ENCODE peak calls at places on chromosomes 4 and X, in ten cellular contexts. One of them, this sample, is unnamed.
A peak's percentile ranks its signal among the peaks of the same experiment; 100 is the strongest.

GRCh38 chr4:40662962-40663604 is 33.4 kb upstream of the RBM47 start:
- DNase-seq in HepG2: peak; percentile 68
- DNase-seq in transverse colon: no peak
- DNase-seq in esophagus muscularis mucosa: no peak
- DNase-seq in suprapubic skin: no peak
- DNase-seq in GM12878: peak; percentile 82
- DNase-seq in upper lobe of left lung: no peak
- DNase-seq in K562: no peak
- DNase-seq in sigmoid colon: no peak
- DNase-seq in H1: no peak
- DNase-seq in this sample: no peak

GRCh38 chr4:74433541-74434172 is 11.3 kb upstream of the AREG start:
- DNase-seq in sigmoid colon: no peak
- DNase-seq in K562: peak; percentile 45
- DNase-seq in H1: no peak
- DNase-seq in esophagus muscularis mucosa: no peak
- DNase-seq in transverse colon: no peak
- DNase-seq in upper lobe of left lung: no peak
- DNase-seq in GM12878: no peak
- DNase-seq in suprapubic skin: no peak
- DNase-seq in HepG2: peak; percentile 69
- DNase-seq in this sample: no peak

GRCh38 chrX:133390647-133391046 is 24.6 kb downstream of the GPC4 start:
- DNase-seq in H1: no peak
- DNase-seq in transverse colon: peak; percentile 11
- DNase-seq in HepG2: no peak
- DNase-seq in K562: no peak
- DNase-seq in suprapubic skin: no peak
- DNase-seq in upper lobe of left lung: no peak
- DNase-seq in sigmoid colon: no peak
- DNase-seq in GM12878: no peak
- DNase-seq in esophagus muscularis mucosa: no peak
- DNase-seq in this sample: peak; percentile 49

GRCh38 chr4:1615786-1616573 is 68.1 kb downstream of the FAM53A start:
- DNase-seq in esophagus muscularis mucosa: no peak
- DNase-seq in H1: no peak
- DNase-seq in transverse colon: no peak
- DNase-seq in HepG2: no peak
- DNase-seq in K562: no peak
- DNase-seq in suprapubic skin: no peak
- DNase-seq in upper lobe of left lung: peak; percentile 85
- DNase-seq in GM12878: no peak
- DNase-seq in sigmoid colon: no peak
- DNase-seq in this sample: no peak

GRCh38 chr4:15794432-15794831 is 16.3 kb downstream of the CD38 start:
- DNase-seq in transverse colon: no peak
- DNase-seq in sigmoid colon: no peak
- DNase-seq in suprapubic skin: no peak
- DNase-seq in GM12878: no peak
- DNase-seq in K562: no peak
- DNase-seq in esophagus muscularis mucosa: peak; percentile 37
- DNase-seq in upper lobe of left lung: no peak
- DNase-seq in H1: no peak
- DNase-seq in HepG2: no peak
- DNase-seq in this sample: no peak

GRCh38 chr4:168842186-168842585 is 167.9 kb downstream of the CBR4 start:
- DNase-seq in suprapubic skin: no peak
- DNase-seq in H1: no peak
- DNase-seq in GM12878: no peak
- DNase-seq in esophagus muscularis mucosa: no peak
- DNase-seq in K562: no peak
- DNase-seq in HepG2: no peak
- DNase-seq in sigmoid colon: no peak
- DNase-seq in upper lobe of left lung: no peak
- DNase-seq in transverse colon: no peak
- DNase-seq in this sample: no peak

GRCh38 chr4:114025176-114025777 is 45.8 kb upstream of the ARSJ start:
- DNase-seq in H1: no peak
- DNase-seq in GM12878: peak; percentile 33
- DNase-seq in suprapubic skin: no peak
- DNase-seq in upper lobe of left lung: no peak
- DNase-seq in esophagus muscularis mucosa: no peak
- DNase-seq in HepG2: peak; percentile 5
- DNase-seq in transverse colon: peak; percentile 62
- DNase-seq in sigmoid colon: no peak
- DNase-seq in K562: no peak
- DNase-seq in this sample: no peak

GRCh38 chr4:40395908-40396806 is 61.0 kb downstream of the CHRNA9 start:
- DNase-seq in transverse colon: peak; percentile 57
- DNase-seq in H1: no peak
- DNase-seq in esophagus muscularis mucosa: no peak
- DNase-seq in HepG2: peak; percentile 43
- DNase-seq in suprapubic skin: no peak
- DNase-seq in upper lobe of left lung: no peak
- DNase-seq in GM12878: no peak
- DNase-seq in K562: no peak
- DNase-seq in sigmoid colon: peak; percentile 72
- DNase-seq in this sample: peak; percentile 94

GRCh38 chr4:22170353-22170752 is 221.8 kb upstream of the KCNIP4 start:
- DNase-seq in esophagus muscularis mucosa: no peak
- DNase-seq in HepG2: no peak
- DNase-seq in GM12878: no peak
- DNase-seq in sigmoid colon: no peak
- DNase-seq in K562: no peak
- DNase-seq in suprapubic skin: no peak
- DNase-seq in transverse colon: no peak
- DNase-seq in H1: no peak
- DNase-seq in upper lobe of left lung: no peak
- DNase-seq in this sample: no peak

GRCh38 chr4:158374318-158374717 is 147.4 kb upstream of the RXFP1 start:
- DNase-seq in esophagus muscularis mucosa: no peak
- DNase-seq in H1: no peak
- DNase-seq in HepG2: no peak
- DNase-seq in upper lobe of left lung: no peak
- DNase-seq in suprapubic skin: no peak
- DNase-seq in GM12878: no peak
- DNase-seq in K562: no peak
- DNase-seq in sigmoid colon: no peak
- DNase-seq in transverse colon: no peak
- DNase-seq in this sample: no peak

GRCh38 chr4:157217708-157218107 is 2.8 kb upstream of the GRIA2 start:
- DNase-seq in esophagus muscularis mucosa: no peak
- DNase-seq in suprapubic skin: no peak
- DNase-seq in H1: no peak
- DNase-seq in transverse colon: no peak
- DNase-seq in GM12878: no peak
- DNase-seq in HepG2: peak; percentile 3
- DNase-seq in K562: no peak
- DNase-seq in upper lobe of left lung: no peak
- DNase-seq in sigmoid colon: no peak
- DNase-seq in this sample: no peak

GRCh38 chr4:168844261-168845039 is 165.6 kb downstream of the CBR4 start:
- DNase-seq in HepG2: no peak
- DNase-seq in upper lobe of left lung: no peak
- DNase-seq in esophagus muscularis mucosa: no peak
- DNase-seq in H1: no peak
- DNase-seq in GM12878: no peak
- DNase-seq in K562: no peak
- DNase-seq in transverse colon: no peak
- DNase-seq in suprapubic skin: no peak
- DNase-seq in sigmoid colon: no peak
- DNase-seq in this sample: no peak

GRCh38 chrX:78092296-78092695 is 11.8 kb upstream of the PGK1 start:
- DNase-seq in sigmoid colon: no peak
- DNase-seq in upper lobe of left lung: no peak
- DNase-seq in H1: peak; percentile 46
- DNase-seq in suprapubic skin: no peak
- DNase-seq in transverse colon: no peak
- DNase-seq in GM12878: peak; percentile 37
- DNase-seq in HepG2: peak; percentile 12
- DNase-seq in esophagus muscularis mucosa: no peak
- DNase-seq in K562: no peak
- DNase-seq in this sample: no peak

DNA sequence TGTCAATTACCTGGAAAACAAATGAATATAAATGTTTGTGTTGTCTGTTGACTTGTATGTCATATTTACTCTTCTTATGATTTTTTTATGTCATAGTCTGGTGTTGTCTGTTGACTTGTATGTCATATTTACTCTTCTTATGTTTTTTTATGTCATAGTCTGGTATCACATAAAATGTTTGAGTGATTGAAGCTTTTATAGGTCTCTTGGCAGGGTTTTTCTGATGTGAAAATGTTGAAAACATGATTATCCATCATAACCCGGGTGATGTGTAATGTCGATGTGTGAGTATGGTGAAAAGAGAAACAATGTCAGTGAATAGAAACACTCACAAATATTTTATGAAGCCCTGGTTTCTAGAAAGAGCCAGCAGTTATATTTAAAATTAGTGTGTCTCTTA is 335.7 kb downstream of the BMPR1B start:
- DNase-seq in suprapubic skin: no peak
- DNase-seq in upper lobe of left lung: no peak
- DNase-seq in H1: no peak
- DNase-seq in HepG2: no peak
- DNase-seq in GM12878: no peak
- DNase-seq in transverse colon: no peak
- DNase-seq in esophagus muscularis mucosa: no peak
- DNase-seq in K562: no peak
- DNase-seq in sigmoid colon: no peak
- DNase-seq in this sample: no peak
- TF ChIP-seq EP300 in suprapubic skin: no peak
- TF ChIP-seq EP300 in upper lobe of left lung: no peak
- TF ChIP-seq EP300 in H1: no peak
- TF ChIP-seq EP300 in HepG2: no peak
- TF ChIP-seq EP300 in GM12878: no peak
- TF ChIP-seq EP300 in transverse colon: no peak
- TF ChIP-seq EP300 in esophagus muscularis mucosa: no peak
- TF ChIP-seq EP300 in K562: no peak
- TF ChIP-seq EP300 in sigmoid colon: no peak
- TF ChIP-seq EP300 in this sample: no peak

DNA sequence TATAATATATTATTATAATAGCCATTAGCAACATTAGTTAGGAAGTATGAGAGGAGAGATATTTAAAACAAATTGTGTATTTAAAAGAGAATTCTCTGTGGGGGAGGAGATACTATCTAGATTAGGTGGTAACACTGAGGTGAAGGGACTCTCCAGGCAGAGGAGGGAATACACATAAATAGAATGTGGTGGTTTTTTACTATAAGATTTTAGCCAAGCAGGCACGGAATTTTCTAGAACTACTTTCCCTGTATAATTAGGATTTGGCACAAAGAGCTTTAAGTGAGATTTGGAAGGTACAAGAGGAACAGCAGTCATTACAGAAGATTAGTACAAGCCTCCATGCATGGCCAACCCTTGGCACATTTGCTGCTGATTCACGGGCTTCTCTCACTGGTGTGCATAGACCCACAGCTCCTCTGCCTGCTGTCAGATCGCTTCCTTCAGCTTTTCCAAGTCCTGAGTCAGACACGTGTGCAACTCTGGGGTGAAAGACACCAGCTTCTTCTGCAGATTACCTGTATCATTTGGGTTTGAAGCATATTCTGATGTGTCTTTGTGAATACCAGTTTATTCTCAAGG is 685.5 kb downstream of the KCTD8 start:
- DNase-seq in H1: no peak
- DNase-seq in GM12878: peak; percentile 39
- DNase-seq in sigmoid colon: no peak
- DNase-seq in transverse colon: no peak
- DNase-seq in suprapubic skin: no peak
- DNase-seq in HepG2: no peak
- DNase-seq in K562: no peak
- DNase-seq in upper lobe of left lung: no peak
- DNase-seq in esophagus muscularis mucosa: no peak
- DNase-seq in this sample: no peak
- TF ChIP-seq POLR2A in H1: no peak
- TF ChIP-seq POLR2A in GM12878: no peak
- TF ChIP-seq POLR2A in sigmoid colon: no peak
- TF ChIP-seq POLR2A in transverse colon: no peak
- TF ChIP-seq POLR2A in suprapubic skin: no peak
- TF ChIP-seq POLR2A in HepG2: no peak
- TF ChIP-seq POLR2A in K562: no peak
- TF ChIP-seq POLR2A in upper lobe of left lung: no peak
- TF ChIP-seq POLR2A in esophagus muscularis mucosa: no peak
- TF ChIP-seq POLR2A in this sample: no peak

GRCh38 chr4:67542076-67542475 is 3.2 kb downstream of the CENPC start:
- DNase-seq in HepG2: no peak
- DNase-seq in GM12878: no peak
- DNase-seq in suprapubic skin: no peak
- DNase-seq in esophagus muscularis mucosa: no peak
- DNase-seq in upper lobe of left lung: no peak
- DNase-seq in sigmoid colon: no peak
- DNase-seq in transverse colon: no peak
- DNase-seq in K562: no peak
- DNase-seq in H1: no peak
- DNase-seq in this sample: no peak
- TF ChIP-seq POLR2AphosphoS5 in HepG2: no peak
- TF ChIP-seq POLR2AphosphoS5 in GM12878: no peak
- TF ChIP-seq POLR2AphosphoS5 in suprapubic skin: no peak
- TF ChIP-seq POLR2AphosphoS5 in esophagus muscularis mucosa: no peak
- TF ChIP-seq POLR2AphosphoS5 in upper lobe of left lung: no peak
- TF ChIP-seq POLR2AphosphoS5 in sigmoid colon: no peak
- TF ChIP-seq POLR2AphosphoS5 in transverse colon: no peak
- TF ChIP-seq POLR2AphosphoS5 in K562: no peak
- TF ChIP-seq POLR2AphosphoS5 in H1: no peak
- TF ChIP-seq POLR2AphosphoS5 in this sample: no peak

GRCh38 chr4:100014616-100015015 is 64.5 kb upstream of the H2AZ1 start:
- DNase-seq in upper lobe of left lung: no peak
- DNase-seq in H1: no peak
- DNase-seq in K562: no peak
- DNase-seq in GM12878: no peak
- DNase-seq in transverse colon: no peak
- DNase-seq in sigmoid colon: no peak
- DNase-seq in esophagus muscularis mucosa: no peak
- DNase-seq in suprapubic skin: no peak
- DNase-seq in HepG2: no peak
- DNase-seq in this sample: no peak

GRCh38 chr4:100019821-100020220 is 69.7 kb upstream of the H2AZ1 start:
- DNase-seq in esophagus muscularis mucosa: no peak
- DNase-seq in H1: no peak
- DNase-seq in sigmoid colon: no peak
- DNase-seq in HepG2: no peak
- DNase-seq in K562: no peak
- DNase-seq in upper lobe of left lung: no peak
- DNase-seq in GM12878: no peak
- DNase-seq in transverse colon: no peak
- DNase-seq in suprapubic skin: no peak
- DNase-seq in this sample: no peak

GRCh38 chr4:100017627-100018310 is 67.7 kb upstream of the H2AZ1 start:
- DNase-seq in H1: no peak
- DNase-seq in upper lobe of left lung: no peak
- DNase-seq in transverse colon: no peak
- DNase-seq in HepG2: no peak
- DNase-seq in suprapubic skin: no peak
- DNase-seq in K562: no peak
- DNase-seq in GM12878: no peak
- DNase-seq in sigmoid colon: no peak
- DNase-seq in esophagus muscularis mucosa: no peak
- DNase-seq in this sample: no peak

DNA sequence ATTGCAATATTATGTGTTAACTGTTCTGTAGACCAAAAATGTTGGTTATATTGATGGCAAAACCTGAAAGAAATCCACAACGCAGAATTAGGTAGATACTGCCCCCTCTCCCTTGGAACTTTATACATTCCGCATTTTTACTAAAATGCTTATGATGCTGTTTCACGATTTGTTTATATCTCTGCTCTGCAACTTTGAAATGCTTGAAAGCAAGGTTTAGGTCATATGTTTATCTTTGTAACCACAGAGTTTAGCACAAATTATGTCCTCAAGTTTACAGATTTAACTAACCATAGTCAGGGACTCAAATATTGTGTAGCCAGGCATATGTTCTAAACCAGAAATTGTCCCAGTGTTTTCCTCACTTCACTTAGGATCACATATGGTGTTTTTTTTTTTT is 66.1 kb upstream of the H2AZ1 start:
- DNase-seq in esophagus muscularis mucosa: no peak
- DNase-seq in GM12878: no peak
- DNase-seq in H1: no peak
- DNase-seq in sigmoid colon: no peak
- DNase-seq in upper lobe of left lung: no peak
- DNase-seq in K562: no peak
- DNase-seq in HepG2: no peak
- DNase-seq in suprapubic skin: no peak
- DNase-seq in transverse colon: no peak
- DNase-seq in this sample: no peak
- TF ChIP-seq EP300 in esophagus muscularis mucosa: no peak
- TF ChIP-seq EP300 in GM12878: no peak
- TF ChIP-seq EP300 in H1: no peak
- TF ChIP-seq EP300 in sigmoid colon: no peak
- TF ChIP-seq EP300 in upper lobe of left lung: no peak
- TF ChIP-seq EP300 in K562: no peak
- TF ChIP-seq EP300 in HepG2: no peak
- TF ChIP-seq EP300 in suprapubic skin: no peak
- TF ChIP-seq EP300 in transverse colon: no peak
- TF ChIP-seq EP300 in this sample: no peak

This sample was measured in stomach.